ENCODE peak calls at places on chromosomes 11 and 22, in five cellular contexts. W is neural progenitor cell; C is activated CD8-positive, alpha-beta T cell treated with anti-CD3 and anti-CD28 coated beads for 36 hours; R is SK-N-MC; P is T-helper 22 cell. N is an unnamed sample.

GRCh38 chr11:109960831-109961230 is 132.4 kb upstream of the ZC3H12C start:
- DNase-seq in W (peak), C (no peak), R (no peak), P (no peak), N (no peak)

GRCh38 chr11:118219244-118219643 is 5.6 kb downstream of the JAML start:
- DNase-seq in W (no peak), C (no peak), R (no peak), P (no peak), N (no peak)

GRCh38 chr11:61961570-61962212 is 5.7 kb downstream of the FTH1 start:
- DNase-seq in W (no peak), C (no peak), R (no peak), P (no peak), N (no peak)

GRCh38 chr22:45092644-45093043 is 71.1 kb upstream of the NUP50 start:
- DNase-seq in W (no peak), C (no peak), R (no peak), P (no peak), N (no peak)

GRCh38 chr11:116696381-116696941 is 76.3 kb downstream of the BUD13 start:
- DNase-seq in W (peak), C (no peak), R (no peak), P (no peak), N (peak)

GRCh38 chr11:69655479-69656394 is 14.8 kb downstream of the CCND1 start:
- DNase-seq in W (no peak), C (no peak), R (no peak), P (no peak), N (peak)

GRCh38 chr22:19260194-19260593 is 31.3 kb downstream of the CLTCL1 start:
- DNase-seq in W (no peak), C (no peak), R (no peak), P (no peak), N (no peak)

GRCh38 chr11:12249590-12250260 is 127.6 kb upstream of the PARVA start:
- DNase-seq in W (no peak), C (no peak), R (no peak), P (no peak), N (no peak)

GRCh38 chr11:117931331-117931950 is 2.2 kb upstream of the TMPRSS13 start:
- DNase-seq in W (no peak), C (peak), R (no peak), P (no peak), N (no peak)

N was measured in H9.